ENCODE peak calls at places on chromosomes 11 and 22, in five cellular contexts. One of them, this sample, is unnamed.

GRCh38 chr11:36478700-36479329 is 31.3 kb downstream of the TRAF6 start:
- DNase-seq in CD4-positive, alpha-beta memory T cell: peak; percentile 42
- DNase-seq in uterus: no peak
- DNase-seq in CD8-positive, alpha-beta T cell: no peak
- DNase-seq in transverse colon: peak; percentile 30
- DNase-seq in this sample: no peak

GRCh38 chr22:26362471-26362870 is 66.6 kb upstream of the ASPHD2 start:
- DNase-seq in CD4-positive, alpha-beta memory T cell: no peak
- DNase-seq in uterus: no peak
- DNase-seq in CD8-positive, alpha-beta T cell: no peak
- DNase-seq in transverse colon: no peak
- DNase-seq in this sample: no peak

GRCh38 chr11:108131993-108132392 is 10.6 kb downstream of the ACAT1 start:
- DNase-seq in CD4-positive, alpha-beta memory T cell: no peak
- DNase-seq in uterus: no peak
- DNase-seq in CD8-positive, alpha-beta T cell: no peak
- DNase-seq in transverse colon: no peak
- DNase-seq in this sample: no peak

GRCh38 chr11:6547177-6547576 is 50.1 kb downstream of the DNHD1 start:
- DNase-seq in CD4-positive, alpha-beta memory T cell: no peak
- DNase-seq in uterus: no peak
- DNase-seq in CD8-positive, alpha-beta T cell: no peak
- DNase-seq in transverse colon: no peak
- DNase-seq in this sample: no peak

GRCh38 chr11:116366980-116367640 is 405.7 kb downstream of the BUD13 start:
- DNase-seq in CD4-positive, alpha-beta memory T cell: no peak
- DNase-seq in uterus: no peak
- DNase-seq in CD8-positive, alpha-beta T cell: no peak
- DNase-seq in transverse colon: no peak
- DNase-seq in this sample: no peak

GRCh38 chr11:20126724-20127123 is 33.6 kb downstream of the DBX1 start:
- DNase-seq in CD4-positive, alpha-beta memory T cell: no peak
- DNase-seq in uterus: no peak
- DNase-seq in CD8-positive, alpha-beta T cell: no peak
- DNase-seq in transverse colon: no peak
- DNase-seq in this sample: no peak

GRCh38 chr11:1757861-1758610 is 5.7 kb downstream of the CTSD start:
- DNase-seq in CD4-positive, alpha-beta memory T cell: peak; percentile 39
- DNase-seq in uterus: no peak
- DNase-seq in CD8-positive, alpha-beta T cell: peak; percentile 52
- DNase-seq in transverse colon: peak; percentile 58
- DNase-seq in this sample: no peak

GRCh38 chr11:106723071-106723470 is 295.2 kb downstream of the GUCY1A2 start:
- DNase-seq in CD4-positive, alpha-beta memory T cell: no peak
- DNase-seq in uterus: no peak
- DNase-seq in CD8-positive, alpha-beta T cell: no peak
- DNase-seq in transverse colon: no peak
- DNase-seq in this sample: no peak

GRCh38 chr22:24380220-24381218 is 46.9 kb upstream of the ADORA2A start:
- DNase-seq in CD4-positive, alpha-beta memory T cell: no peak
- DNase-seq in uterus: no peak
- DNase-seq in CD8-positive, alpha-beta T cell: no peak
- DNase-seq in transverse colon: no peak
- DNase-seq in this sample: no peak

GRCh38 chr22:33529424-33530113 is 390.7 kb downstream of the LARGE1 start:
- DNase-seq in CD4-positive, alpha-beta memory T cell: no peak
- DNase-seq in uterus: no peak
- DNase-seq in CD8-positive, alpha-beta T cell: no peak
- DNase-seq in transverse colon: no peak
- DNase-seq in this sample: no peak

GRCh38 chr11:3641191-3641590 is 601 bp downstream of the ART5 start:
- DNase-seq in CD4-positive, alpha-beta memory T cell: no peak
- DNase-seq in uterus: no peak
- DNase-seq in CD8-positive, alpha-beta T cell: no peak
- DNase-seq in transverse colon: no peak
- DNase-seq in this sample: no peak

GRCh38 chr11:125892071-125892470 is 4.6 kb downstream of the HYLS1 start:
- DNase-seq in CD4-positive, alpha-beta memory T cell: no peak
- DNase-seq in uterus: no peak
- DNase-seq in CD8-positive, alpha-beta T cell: no peak
- DNase-seq in transverse colon: no peak
- DNase-seq in this sample: no peak

GRCh38 chr11:82810738-82811137 is 77.1 kb upstream of the FAM181B start:
- DNase-seq in CD4-positive, alpha-beta memory T cell: no peak
- DNase-seq in uterus: no peak
- DNase-seq in CD8-positive, alpha-beta T cell: no peak
- DNase-seq in transverse colon: no peak
- DNase-seq in this sample: no peak

GRCh38 chr11:27241316-27242122 is 121.5 kb downstream of the CCDC34 start:
- DNase-seq in CD4-positive, alpha-beta memory T cell: no peak
- DNase-seq in uterus: no peak
- DNase-seq in CD8-positive, alpha-beta T cell: no peak
- DNase-seq in transverse colon: no peak
- DNase-seq in this sample: no peak

GRCh38 chr11:35207471-35208403 is 68.8 kb downstream of the CD44 start:
- DNase-seq in CD4-positive, alpha-beta memory T cell: no peak
- DNase-seq in uterus: no peak
- DNase-seq in CD8-positive, alpha-beta T cell: no peak
- DNase-seq in transverse colon: no peak
- DNase-seq in this sample: no peak

GRCh38 chr11:33829430-33830141 is 55.3 kb upstream of the FBXO3 start:
- DNase-seq in CD4-positive, alpha-beta memory T cell: peak; percentile 50
- DNase-seq in uterus: peak; percentile 53
- DNase-seq in CD8-positive, alpha-beta T cell: peak; percentile 26
- DNase-seq in transverse colon: peak; percentile 55
- DNase-seq in this sample: no peak

GRCh38 chr11:83612891-83613766 is 327.0 kb upstream of the CCDC90B start:
- DNase-seq in CD4-positive, alpha-beta memory T cell: no peak
- DNase-seq in uterus: no peak
- DNase-seq in CD8-positive, alpha-beta T cell: no peak
- DNase-seq in transverse colon: no peak
- DNase-seq in this sample: no peak

GRCh38 chr11:61489833-61490585 is 18.5 kb upstream of the LRRC10B start:
- DNase-seq in CD4-positive, alpha-beta memory T cell: no peak
- DNase-seq in uterus: no peak
- DNase-seq in CD8-positive, alpha-beta T cell: no peak
- DNase-seq in transverse colon: no peak
- DNase-seq in this sample: no peak

GRCh38 chr22:27919222-27919942 is at the start of gene PITPNB:
- DNase-seq in CD4-positive, alpha-beta memory T cell: peak; percentile 99
- DNase-seq in uterus: peak; percentile 99
- DNase-seq in CD8-positive, alpha-beta T cell: peak; percentile 99
- DNase-seq in transverse colon: peak; percentile 99
- DNase-seq in this sample: peak; percentile 98

GRCh38 chr11:86073948-86074347 is 5.1 kb upstream of the PICALM start:
- DNase-seq in CD4-positive, alpha-beta memory T cell: no peak
- DNase-seq in uterus: no peak
- DNase-seq in CD8-positive, alpha-beta T cell: no peak
- DNase-seq in transverse colon: no peak
- DNase-seq in this sample: no peak

GRCh38 chr11:21545701-21546100 is 647.2 kb upstream of the ANO5 start:
- DNase-seq in CD4-positive, alpha-beta memory T cell: no peak
- DNase-seq in uterus: no peak
- DNase-seq in CD8-positive, alpha-beta T cell: no peak
- DNase-seq in transverse colon: no peak
- DNase-seq in this sample: no peak

GRCh38 chr11:12505183-12505582 is 127.8 kb downstream of the PARVA start:
- DNase-seq in CD4-positive, alpha-beta memory T cell: no peak
- DNase-seq in uterus: no peak
- DNase-seq in CD8-positive, alpha-beta T cell: no peak
- DNase-seq in transverse colon: no peak
- DNase-seq in this sample: no peak

GRCh38 chr11:2587132-2587930 is 112.5 kb downstream of the KCNQ1OT1 start:
- DNase-seq in CD4-positive, alpha-beta memory T cell: no peak
- DNase-seq in uterus: no peak
- DNase-seq in CD8-positive, alpha-beta T cell: no peak
- DNase-seq in transverse colon: peak; percentile 5
- DNase-seq in this sample: peak; percentile 69

GRCh38 chr11:95375451-95375850 is 144.4 kb upstream of the SESN3 start:
- DNase-seq in CD4-positive, alpha-beta memory T cell: no peak
- DNase-seq in uterus: no peak
- DNase-seq in CD8-positive, alpha-beta T cell: no peak
- DNase-seq in transverse colon: no peak
- DNase-seq in this sample: no peak

GRCh38 chr22:20135265-20135664 is 3.7 kb downstream of the ZDHHC8 start:
- DNase-seq in CD4-positive, alpha-beta memory T cell: no peak
- DNase-seq in uterus: no peak
- DNase-seq in CD8-positive, alpha-beta T cell: no peak
- DNase-seq in transverse colon: no peak
- DNase-seq in this sample: no peak

DNA sequence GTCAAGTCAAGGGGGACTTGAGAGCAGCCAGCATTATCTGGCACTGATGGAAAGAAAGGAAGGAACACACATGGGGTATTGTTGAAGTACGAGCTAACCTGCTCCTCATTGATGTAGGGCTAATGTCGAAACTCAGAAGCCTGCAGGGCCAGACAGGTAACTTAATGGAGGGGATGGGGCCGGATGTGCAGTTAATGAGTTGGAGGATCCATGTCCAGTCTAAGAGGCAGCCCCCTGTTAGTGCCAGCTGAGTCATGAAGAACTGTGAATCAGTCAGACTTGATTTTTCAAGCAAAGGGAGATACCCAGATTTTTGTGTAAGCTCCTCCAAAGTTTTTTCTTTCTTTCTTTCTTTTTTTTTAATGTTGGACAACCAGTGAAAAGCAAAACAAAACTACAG is 65.6 kb downstream of the CECR2 start:
- DNase-seq in CD4-positive, alpha-beta memory T cell: no peak
- DNase-seq in uterus: no peak
- DNase-seq in CD8-positive, alpha-beta T cell: no peak
- DNase-seq in transverse colon: no peak
- DNase-seq in this sample: no peak
- H3K27ac ChIP-seq in CD4-positive, alpha-beta memory T cell: no peak overlapping the region
- H3K27ac ChIP-seq in uterus: no peak overlapping the region
- H3K27ac ChIP-seq in CD8-positive, alpha-beta T cell: no peak overlapping the region
- H3K27ac ChIP-seq in transverse colon: no peak overlapping the region
- H3K27ac ChIP-seq in this sample: no peak overlapping the region

DNA sequence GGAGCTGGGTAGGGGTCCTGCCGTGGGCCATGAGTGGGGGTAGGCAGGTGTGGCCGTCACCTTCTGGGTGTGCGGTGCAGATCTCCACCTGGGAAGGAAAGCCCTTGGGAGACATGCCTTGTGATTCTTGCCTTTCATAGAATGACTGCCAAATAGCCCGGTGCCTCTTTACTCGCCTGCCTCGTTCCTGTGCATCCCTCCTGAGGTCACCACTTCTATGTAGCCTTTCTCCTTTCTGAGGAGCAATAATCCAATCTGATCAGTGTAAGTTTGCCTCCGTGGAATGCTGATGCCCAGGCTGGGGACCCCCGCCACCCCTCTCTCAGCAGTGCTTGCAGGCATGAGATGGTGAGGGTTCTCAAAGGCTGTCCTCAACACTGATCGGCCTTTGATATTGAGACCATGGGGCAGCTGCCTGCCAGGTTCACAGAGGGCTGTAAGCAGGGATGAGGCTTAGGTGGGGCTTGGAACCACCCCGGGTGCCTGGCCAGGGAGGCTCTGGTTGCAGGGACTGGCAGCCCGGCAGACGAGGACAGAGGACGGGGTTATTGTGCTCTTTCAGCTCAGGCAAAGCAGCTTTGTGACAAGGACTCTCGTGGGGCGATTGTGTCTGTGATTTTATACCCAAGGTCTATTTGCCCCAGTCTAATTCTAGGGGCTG is 86.1 kb upstream of the WNT7B start:
- DNase-seq in CD4-positive, alpha-beta memory T cell: no peak
- DNase-seq in uterus: peak; percentile 20
- DNase-seq in CD8-positive, alpha-beta T cell: no peak
- DNase-seq in transverse colon: peak; percentile 7
- DNase-seq in this sample: peak; percentile 69
- H3K27ac ChIP-seq in CD4-positive, alpha-beta memory T cell: no peak overlapping the region
- H3K27ac ChIP-seq in uterus: peak overlapping the region; percentile 100
- H3K27ac ChIP-seq in CD8-positive, alpha-beta T cell: no peak overlapping the region
- H3K27ac ChIP-seq in transverse colon: peak overlapping the region; percentile 100
- H3K27ac ChIP-seq in this sample: peak overlapping the region; percentile 96

DNA sequence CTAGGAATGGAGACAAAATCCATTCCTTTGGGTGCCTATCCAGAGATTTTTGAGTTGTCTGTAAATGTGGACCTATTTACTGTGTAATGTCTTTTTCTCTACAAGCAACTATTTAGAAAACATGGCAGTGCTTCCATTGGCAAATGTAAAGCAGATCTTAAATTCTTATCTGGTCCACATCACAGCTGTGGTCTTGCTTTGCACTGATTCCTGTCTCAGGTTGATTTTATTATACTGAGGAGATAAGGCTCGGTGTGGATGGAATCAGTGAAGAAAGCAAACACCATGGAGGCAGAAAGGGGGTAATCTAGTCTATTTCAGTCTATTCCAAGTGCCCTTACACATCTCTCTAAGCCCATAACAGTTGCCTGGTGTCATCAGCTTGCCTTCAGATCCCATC is 160.5 kb downstream of the NCAM1 start:
- DNase-seq in CD4-positive, alpha-beta memory T cell: no peak
- DNase-seq in uterus: no peak
- DNase-seq in CD8-positive, alpha-beta T cell: no peak
- DNase-seq in transverse colon: no peak
- DNase-seq in this sample: no peak
- H3K27ac ChIP-seq in CD4-positive, alpha-beta memory T cell: no peak overlapping the region
- H3K27ac ChIP-seq in uterus: no peak overlapping the region
- H3K27ac ChIP-seq in CD8-positive, alpha-beta T cell: no peak overlapping the region
- H3K27ac ChIP-seq in transverse colon: no peak overlapping the region
- H3K27ac ChIP-seq in this sample: no peak overlapping the region

GRCh38 chr22:36678477-36678876 is 25.1 kb downstream of the CACNG2 start:
- DNase-seq in CD4-positive, alpha-beta memory T cell: no peak
- DNase-seq in uterus: no peak
- DNase-seq in CD8-positive, alpha-beta T cell: no peak
- DNase-seq in transverse colon: no peak
- DNase-seq in this sample: no peak
- H3K27ac ChIP-seq in CD4-positive, alpha-beta memory T cell: no peak overlapping the region
- H3K27ac ChIP-seq in uterus: no peak overlapping the region
- H3K27ac ChIP-seq in CD8-positive, alpha-beta T cell: no peak overlapping the region
- H3K27ac ChIP-seq in transverse colon: no peak overlapping the region
- H3K27ac ChIP-seq in this sample: no peak overlapping the region

DNA sequence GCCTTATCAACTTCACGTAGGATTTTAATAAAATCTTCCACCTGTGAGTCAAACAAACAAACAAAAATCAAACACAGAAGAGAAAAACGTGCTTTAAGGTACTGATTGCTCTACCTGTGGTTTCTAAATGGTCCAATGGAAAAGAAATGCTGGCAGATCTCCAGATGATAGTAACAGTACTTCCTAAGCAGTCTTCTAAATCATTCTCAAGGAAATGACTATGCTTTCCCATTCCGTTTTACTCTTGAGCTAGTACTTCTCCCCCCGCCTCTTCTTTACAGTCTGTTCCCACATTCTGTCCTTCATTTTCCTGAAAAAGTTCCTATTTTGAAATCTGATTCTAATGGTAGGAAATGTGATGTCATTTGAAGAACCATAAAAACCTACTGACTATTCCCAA is 25.4 kb downstream of the SAAL1 start:
- DNase-seq in CD4-positive, alpha-beta memory T cell: no peak
- DNase-seq in uterus: no peak
- DNase-seq in CD8-positive, alpha-beta T cell: no peak
- DNase-seq in transverse colon: no peak
- DNase-seq in this sample: no peak
- H3K27ac ChIP-seq in CD4-positive, alpha-beta memory T cell: no peak overlapping the region
- H3K27ac ChIP-seq in uterus: no peak overlapping the region
- H3K27ac ChIP-seq in CD8-positive, alpha-beta T cell: no peak overlapping the region
- H3K27ac ChIP-seq in transverse colon: no peak overlapping the region
- H3K27ac ChIP-seq in this sample: no peak overlapping the region

GRCh38 chr11:63144121-63144520 is at the start of gene SLC22A24:
- DNase-seq in CD4-positive, alpha-beta memory T cell: no peak
- DNase-seq in uterus: no peak
- DNase-seq in CD8-positive, alpha-beta T cell: no peak
- DNase-seq in transverse colon: no peak
- DNase-seq in this sample: no peak
- H3K27ac ChIP-seq in CD4-positive, alpha-beta memory T cell: no peak within 1 kb of the TSS
- H3K27ac ChIP-seq in uterus: no peak within 1 kb of the TSS
- H3K27ac ChIP-seq in CD8-positive, alpha-beta T cell: no peak within 1 kb of the TSS
- H3K27ac ChIP-seq in transverse colon: no peak within 1 kb of the TSS
- H3K27ac ChIP-seq in this sample: no peak within 1 kb of the TSS

GRCh38 chr11:74279256-74279655 is 32.2 kb downstream of the P4HA3 start:
- DNase-seq in CD4-positive, alpha-beta memory T cell: no peak
- DNase-seq in uterus: no peak
- DNase-seq in CD8-positive, alpha-beta T cell: no peak
- DNase-seq in transverse colon: no peak
- DNase-seq in this sample: no peak
- H3K27ac ChIP-seq in CD4-positive, alpha-beta memory T cell: no peak overlapping the region
- H3K27ac ChIP-seq in uterus: peak overlapping the region; percentile 67
- H3K27ac ChIP-seq in CD8-positive, alpha-beta T cell: no peak overlapping the region
- H3K27ac ChIP-seq in transverse colon: peak overlapping the region; percentile 64
- H3K27ac ChIP-seq in this sample: no peak overlapping the region